ENCODE peak calls at places on chromosome 13, in ten cellular contexts. J is spleen; T is brain microvascular endothelial cell; I is Panc1; Z is fibroblast of lung; S is progenitor cell of endocrine pancreas; B is AG04450; C is GM10248; X is colonic mucosa; Q is CD4-positive, alpha-beta T cell. E is an unnamed sample.

GRCh38 chr13:40588101-40588500 is 78.3 kb downstream of the FOXO1 start:
- DNase-seq in J (no peak), T (no peak), I (no peak), Z (no peak), S (no peak), B (no peak), C (no peak), X (no peak), Q (no peak), E (no peak)

GRCh38 chr13:43428545-43429287 is 358.1 kb downstream of the ENOX1 start:
- DNase-seq in J (no peak), T (no peak), I (no peak), Z (no peak), S (no peak), B (no peak), C (no peak), X (no peak), Q (no peak), E (no peak)

GRCh38 chr13:103528437-103528836 is 462.2 kb upstream of the SLC10A2 start:
- DNase-seq in J (no peak), T (no peak), I (no peak), Z (no peak), S (no peak), B (no peak), C (no peak), X (no peak), Q (no peak), E (no peak)

GRCh38 chr13:19791953-19792537 is 9.3 kb upstream of the PSPC1 start:
- DNase-seq in J (no peak), T (no peak), I (no peak), Z (no peak), S (no peak), B (no peak), C (no peak), X (no peak), Q (no peak), E (no peak)

GRCh38 chr13:41384749-41385503 is 72.4 kb upstream of the RGCC start:
- DNase-seq in J (no peak), T (no peak), I (no peak), Z (peak; percentile 36), S (no peak), B (no peak), C (no peak), X (no peak), Q (no peak), E (no peak)

GRCh38 chr13:101416181-101417042 is at the start of gene NALCN:
- DNase-seq in J (no peak), T (no peak), I (no peak), Z (peak; percentile 20), S (peak; percentile 21), B (no peak), C (no peak), X (no peak), Q (no peak), E (no peak)

GRCh38 chr13:93635687-93636086 is 409.1 kb downstream of the GPC6 start:
- DNase-seq in J (no peak), T (peak; percentile 16), I (no peak), Z (peak; percentile 59), S (no peak), B (no peak), C (no peak), X (no peak), Q (no peak), E (no peak)

GRCh38 chr13:42271337-42272114 is 426 bp upstream of the AKAP11 start:
- DNase-seq in J (peak; percentile 98), T (peak; percentile 98), I (peak; percentile 67), Z (peak; percentile 100), S (peak; percentile 79), B (peak; percentile 98), C (peak; percentile 95), X (peak; percentile 95), Q (peak; percentile 87), E (peak; percentile 48)

GRCh38 chr13:89982406-89983085 is 1364.9 kb upstream of the MIR17HG start:
- DNase-seq in J (no peak), T (no peak), I (no peak), Z (peak; percentile 48), S (no peak), B (no peak), C (no peak), X (no peak), Q (no peak), E (no peak)

GRCh38 chr13:90675129-90675528 is 672.4 kb upstream of the MIR17HG start:
- DNase-seq in J (no peak), T (no peak), I (no peak), Z (no peak), S (no peak), B (no peak), C (no peak), X (no peak), Q (no peak), E (no peak)

GRCh38 chr13:92719868-92720267 is 506.7 kb upstream of the GPC6 start:
- DNase-seq in J (no peak), T (no peak), I (no peak), Z (no peak), S (no peak), B (no peak), C (no peak), X (no peak), Q (no peak), E (no peak)

GRCh38 chr13:43804461-43805070 is 17.8 kb upstream of the ENOX1 start:
- DNase-seq in J (no peak), T (peak; percentile 76), I (peak; percentile 30), Z (peak; percentile 86), S (no peak), B (peak; percentile 44), C (peak; percentile 43), X (peak; percentile 24), Q (no peak), E (peak; percentile 20)

GRCh38 chr13:112606125-112607001 is 18.4 kb upstream of the TUBGCP3 start:
- DNase-seq in J (peak; percentile 98), T (peak; percentile 73), I (peak; percentile 28), Z (peak; percentile 85), S (peak; percentile 92), B (peak; percentile 57), C (peak; percentile 95), X (peak; percentile 95), Q (peak; percentile 76), E (peak; percentile 79)

DNA sequence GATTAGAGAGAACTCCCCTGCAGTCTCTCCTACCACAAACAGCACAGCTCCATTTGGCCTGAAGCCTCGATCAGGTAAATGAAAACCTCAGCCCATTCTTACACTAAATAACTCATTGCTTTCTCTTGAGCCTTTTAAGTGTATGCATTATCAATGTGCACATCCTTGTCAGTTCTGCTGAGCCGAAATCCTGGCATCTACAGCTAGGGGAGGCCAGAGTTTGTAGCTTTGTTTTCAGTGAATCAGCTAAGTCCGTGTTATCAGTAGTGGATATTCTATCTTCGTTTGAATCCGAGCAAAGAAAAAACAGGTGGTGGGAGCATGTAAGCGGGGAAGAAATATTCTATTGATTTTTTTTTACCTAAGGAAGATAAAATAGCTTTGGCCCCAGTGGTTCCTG is 84.4 kb downstream of the ESD start:
- DNase-seq in J (no peak), T (no peak), I (no peak), Z (no peak), S (no peak), B (no peak), C (no peak), X (no peak), Q (no peak), E (no peak)
- TF ChIP-seq CTCF in J (no peak), T (peak; percentile 23), I (no peak), Z (no peak), S (no peak), B (peak; percentile 21), C (no peak), X (no peak), Q (no peak), E (no peak)

GRCh38 chr13:21022694-21023325 is 38.6 kb downstream of the LATS2 start:
- DNase-seq in J (no peak), T (no peak), I (no peak), Z (no peak), S (no peak), B (no peak), C (no peak), X (no peak), Q (no peak), E (no peak)
- TF ChIP-seq CTCF in J (no peak), T (peak; percentile 14), I (no peak), Z (no peak), S (no peak), B (no peak), C (no peak), X (no peak), Q (no peak), E (no peak)

GRCh38 chr13:95156208-95156607 is 145.0 kb downstream of the ABCC4 start:
- DNase-seq in J (no peak), T (peak; percentile 36), I (no peak), Z (peak; percentile 61), S (no peak), B (no peak), C (no peak), X (no peak), Q (no peak), E (no peak)
- TF ChIP-seq CTCF in J (no peak), T (peak; percentile 54), I (peak; percentile 47), Z (no peak), S (peak; percentile 42), B (peak; percentile 15), C (peak; percentile 23), X (no peak), Q (no peak), E (peak; percentile 50)

GRCh38 chr13:26719356-26719945 is 41.1 kb downstream of the GPR12 start:
- DNase-seq in J (no peak), T (no peak), I (no peak), Z (no peak), S (no peak), B (no peak), C (no peak), X (no peak), Q (no peak), E (no peak)
- TF ChIP-seq CTCF in J (no peak), T (peak; percentile 44), I (peak; percentile 37), Z (peak; percentile 15), S (no peak), B (peak; percentile 22), C (no peak), X (no peak), Q (no peak), E (peak; percentile 1)

GRCh38 chr13:94710881-94711560 is 1.3 kb downstream of the SOX21 start:
- DNase-seq in J (peak; percentile 71), T (no peak), I (no peak), Z (no peak), S (peak; percentile 36), B (no peak), C (peak; percentile 56), X (no peak), Q (no peak), E (no peak)
- TF ChIP-seq CTCF in J (no peak), T (peak; percentile 4), I (peak; percentile 77), Z (no peak), S (peak; percentile 53), B (no peak), C (peak; percentile 2), X (no peak), Q (no peak), E (peak; percentile 13)

DNA sequence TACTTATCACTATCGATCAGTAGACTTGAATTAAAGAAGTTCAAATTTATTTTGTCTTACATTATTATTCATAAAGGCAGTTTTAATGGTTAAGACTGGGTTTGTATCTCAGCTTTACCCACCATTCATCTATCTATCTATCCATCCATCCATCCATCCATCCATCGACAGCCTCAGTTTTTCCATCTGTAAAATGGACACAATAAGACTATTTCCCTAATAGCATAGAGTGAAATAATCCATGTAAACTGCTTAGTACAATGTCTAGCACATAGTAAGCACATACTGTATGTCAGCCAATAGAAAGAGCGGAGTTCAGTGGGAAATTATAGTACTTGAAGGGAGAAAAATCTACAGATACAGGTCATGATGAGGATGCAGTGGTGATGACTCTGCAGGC is 37.3 kb upstream of the TM9SF2 start:
- DNase-seq in J (no peak), T (no peak), I (no peak), Z (no peak), S (no peak), B (no peak), C (no peak), X (no peak), Q (no peak), E (no peak)
- TF ChIP-seq CTCF in J (no peak), T (no peak), I (no peak), Z (no peak), S (no peak), B (no peak), C (no peak), X (no peak), Q (no peak), E (no peak)

E was measured in D721Med.